ENCODE peak calls at places on chromosomes 2 and 18, in nine cellular contexts. H is heart right ventricle, B is A549, S is Peyer's patch, U is neural progenitor cell, X is tibial artery, L is sigmoid colon, M is AG09309, P is prostate gland. O is an unnamed sample.

GRCh38 chr18:27114842-27115241 is 70.3 kb downstream of the CHST9 start:
- DNase-seq in U (no peak), S (no peak), L (no peak), P (no peak), M (no peak), B (no peak), X (no peak), H (no peak), O (no peak)

GRCh38 chr18:23811176-23811575 is 121.9 kb downstream of the LAMA3 start:
- DNase-seq in U (no peak), H (no peak), L (no peak), B (no peak), S (no peak), P (no peak), X (no peak), M (no peak), O (no peak)

GRCh38 chr2:108633379-108633778 is 85.9 kb upstream of the RANBP2 start:
- DNase-seq in M (no peak), L (no peak), S (no peak), B (no peak), X (no peak), P (no peak), U (no peak), H (no peak), O (no peak)

GRCh38 chr2:19299522-19299921 is 58.9 kb downstream of the OSR1 start:
- DNase-seq in L (no peak), S (no peak), U (no peak), P (no peak), M (no peak), X (no peak), H (no peak), B (no peak), O (no peak)

GRCh38 chr2:61109291-61109690 is 43.6 kb downstream of the SANBR start:
- DNase-seq in B (no peak), M (no peak), U (no peak), P (no peak), H (no peak), L (no peak), X (no peak), S (no peak), O (no peak)

GRCh38 chr2:178344121-178344520 is 106.9 kb downstream of the PRKRA start:
- DNase-seq in M (no peak), X (no peak), P (no peak), S (no peak), H (no peak), U (no peak), B (no peak), L (no peak), O (no peak)

GRCh38 chr2:181306785-181307184 is 150.4 kb upstream of the ITGA4 start:
- DNase-seq in X (no peak), P (no peak), M (no peak), U (no peak), B (no peak), S (no peak), H (no peak), L (no peak), O (no peak)

GRCh38 chr2:20509766-20510490 is 63.1 kb downstream of the RHOB start:
- DNase-seq in S (peak; percentile 64), H (no peak), M (no peak), X (no peak), U (peak; percentile 87), L (peak; percentile 66), B (peak; percentile 32), P (peak; percentile 78), O (no peak)

GRCh38 chr2:21256006-21256405 is 132.2 kb downstream of the TDRD15 start:
- DNase-seq in X (peak; percentile 65), H (peak; percentile 75), M (no peak), P (no peak), U (peak; percentile 60), L (no peak), B (peak; percentile 22), S (no peak), O (peak; percentile 78)

GRCh38 chr2:237700583-237701032 is 73.2 kb downstream of the LRRFIP1 start:
- DNase-seq in H (peak; percentile 84), X (peak; percentile 76), L (peak; percentile 92), U (no peak), B (no peak), M (no peak), S (no peak), P (no peak), O (no peak)

GRCh38 chr2:184371641-184372040 is 226.7 kb upstream of the ZNF804A start:
- DNase-seq in X (no peak), H (no peak), B (no peak), S (no peak), M (no peak), L (no peak), P (no peak), U (no peak), O (no peak)

GRCh38 chr2:186027922-186028321 is 289.3 kb downstream of the FSIP2 start:
- DNase-seq in L (no peak), X (no peak), P (no peak), S (no peak), H (no peak), U (no peak), M (no peak), B (no peak), O (no peak)

DNA sequence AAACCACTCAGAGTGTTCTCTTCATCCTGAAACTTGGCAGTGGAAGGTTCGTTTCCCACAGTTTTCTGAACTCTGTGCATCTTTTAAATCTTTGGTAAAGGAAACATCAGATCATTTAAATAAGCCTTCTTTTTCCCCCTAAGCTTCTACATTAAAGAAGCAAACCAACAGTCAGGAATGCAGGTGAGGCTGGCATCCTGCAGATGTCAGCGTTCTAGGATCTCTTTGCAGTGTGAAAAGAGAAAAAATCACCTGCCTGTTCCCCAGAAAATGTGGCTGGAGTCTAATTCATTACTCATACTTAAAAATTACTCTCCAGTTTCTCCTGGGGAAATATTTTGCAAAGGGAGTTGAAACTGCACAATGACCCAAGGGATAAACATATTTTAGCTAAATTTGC is 64.5 kb upstream of the ZCCHC2 start:
- DNase-seq in H (no peak), L (no peak), S (no peak), U (no peak), M (no peak), X (no peak), P (no peak), B (no peak), O (no peak)
- H3K4me3 ChIP-seq in H (no peak overlapping the region), L (no peak overlapping the region), S (no peak overlapping the region), U (no peak overlapping the region), M (no peak overlapping the region), X (no peak overlapping the region), P (no peak overlapping the region), B (no peak overlapping the region), O (no peak overlapping the region)

DNA sequence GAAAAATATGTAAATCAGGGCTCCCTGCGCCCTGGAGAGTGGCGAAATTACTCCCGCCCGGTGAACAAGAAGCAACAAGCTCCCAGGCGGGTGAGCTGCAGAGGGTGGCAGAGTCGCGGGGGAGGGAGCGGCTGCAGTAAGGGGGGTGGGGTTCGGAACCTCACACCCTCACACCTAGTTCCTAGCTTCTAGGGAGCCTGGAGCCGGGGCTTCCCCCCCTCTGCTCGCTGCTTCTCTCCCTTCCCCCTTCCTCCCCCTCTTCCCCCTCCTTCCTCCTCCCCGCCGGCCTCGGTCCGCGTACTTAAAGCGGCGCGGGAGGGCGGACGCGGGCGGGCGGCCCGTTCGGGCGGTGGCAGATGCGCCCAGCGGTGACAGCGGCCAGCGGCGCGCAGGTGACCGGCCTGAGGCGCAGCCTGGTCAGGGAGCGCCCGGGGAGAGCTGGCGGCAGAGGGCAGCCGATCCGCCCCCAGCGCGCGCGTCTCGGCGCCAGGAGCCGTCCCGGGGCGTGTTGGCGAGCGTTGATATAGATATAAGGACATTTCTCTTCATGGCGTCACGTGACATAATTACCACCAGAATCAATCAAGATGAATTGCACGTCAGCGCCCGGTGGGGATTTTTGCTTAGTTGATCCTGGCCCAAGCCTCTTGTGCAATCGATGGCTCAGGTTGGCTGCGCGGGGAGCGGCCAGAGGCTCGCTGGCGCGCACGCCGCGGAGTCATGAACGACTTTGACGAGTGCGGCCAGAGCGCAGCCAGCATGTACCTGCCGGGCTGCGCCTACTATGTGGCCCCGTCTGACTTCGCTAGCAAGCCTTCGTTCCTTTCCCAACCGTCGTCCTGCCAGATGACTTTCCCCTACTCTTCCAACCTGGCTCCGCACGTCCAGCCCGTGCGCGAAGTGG is at the start of gene HOXD11:
- DNase-seq in M (no peak), P (peak; percentile 81), U (peak; percentile 65), B (peak; percentile 70), L (peak; percentile 92), X (no peak), S (peak; percentile 54), H (no peak), O (no peak)
- TF ChIP-seq CTCF in M (no peak), P (no peak), U (no peak), B (no peak), L (no peak), X (no peak), S (no peak), H (no peak), O (no peak)

DNA sequence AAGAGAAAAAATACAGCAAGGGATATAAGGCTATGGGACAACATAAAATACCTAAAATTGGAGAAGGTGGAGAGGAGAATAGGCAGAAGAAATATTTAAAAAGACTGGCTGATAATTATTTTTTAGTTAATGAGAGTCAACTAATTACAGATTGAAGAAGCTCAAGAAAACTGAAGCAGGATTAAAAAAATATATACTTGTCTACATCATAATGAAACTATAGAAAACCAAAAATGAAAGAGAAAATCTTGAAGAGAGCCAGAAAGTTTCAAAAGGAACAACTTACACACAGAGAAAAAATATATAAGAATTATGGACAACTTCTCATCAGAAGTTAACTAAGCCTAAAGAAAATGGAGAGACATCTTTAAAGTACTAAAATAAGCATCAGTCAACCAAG is 62.9 kb upstream of the APCDD1 start:
- DNase-seq in H (no peak), U (no peak), M (no peak), S (no peak), P (no peak), X (no peak), B (no peak), L (no peak), O (no peak)
- H3K4me3 ChIP-seq in H (no peak overlapping the region), U (no peak overlapping the region), M (no peak overlapping the region), S (no peak overlapping the region), P (no peak overlapping the region), X (no peak overlapping the region), B (no peak overlapping the region), L (no peak overlapping the region), O (no peak overlapping the region)

GRCh38 chr2:224847961-224848850 is 132.0 kb upstream of the CCDC195 start:
- DNase-seq in B (peak; percentile 64), U (no peak), H (peak; percentile 7), S (no peak), X (peak; percentile 45), M (peak; percentile 39), L (no peak), P (peak; percentile 29), O (no peak)

GRCh38 chr2:224850081-224850480 is 133.9 kb upstream of the CCDC195 start:
- DNase-seq in S (no peak), H (no peak), P (no peak), X (no peak), B (no peak), U (no peak), M (no peak), L (no peak), O (no peak)

GRCh38 chr2:224847431-224847830 is 131.3 kb upstream of the CCDC195 start:
- DNase-seq in U (no peak), S (no peak), L (no peak), P (no peak), M (no peak), H (no peak), X (no peak), B (no peak), O (no peak)

DNA sequence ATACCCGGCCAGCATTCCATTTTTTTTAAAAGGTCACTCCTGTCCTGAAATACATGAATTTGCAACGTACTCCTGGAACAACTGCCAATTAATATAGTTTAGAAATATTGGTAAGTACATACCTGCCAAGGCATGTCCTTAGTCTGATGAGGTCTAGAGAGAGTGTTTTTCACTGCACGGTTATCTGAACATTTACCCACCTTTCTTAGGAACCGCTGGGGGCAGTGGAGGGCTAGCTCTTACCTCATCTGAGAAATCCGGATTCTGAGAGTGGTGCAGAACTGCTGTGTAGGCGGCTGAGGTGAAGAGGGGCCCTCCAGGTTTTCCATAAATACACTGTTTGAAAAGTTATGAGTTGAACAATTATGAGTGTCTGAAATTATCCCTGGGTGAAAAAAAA is 133.1 kb upstream of the CCDC195 start:
- DNase-seq in M (no peak), X (no peak), U (peak; percentile 17), S (no peak), B (peak; percentile 14), P (no peak), H (no peak), L (no peak), O (no peak)
- TF ChIP-seq CTCF in M (no peak), X (no peak), U (peak; percentile 37), S (no peak), B (no peak), P (no peak), H (no peak), L (no peak), O (no peak)